ENCODE peak calls at places on chromosome 18, in seven cellular contexts. One of them, this sample, is unnamed.

GRCh38 chr18:48735070-48735676 is 196.3 kb downstream of the CTIF start:
- DNase-seq in HepG2: no peak
- DNase-seq in K562: no peak
- DNase-seq in SK-N-SH: no peak
- DNase-seq in H1: no peak
- DNase-seq in HCT116: no peak
- DNase-seq in GM12878: no peak
- DNase-seq in this sample: no peak

GRCh38 chr18:77101410-77102245 is 31.0 kb downstream of the MBP start:
- DNase-seq in HepG2: no peak
- DNase-seq in K562: no peak
- DNase-seq in SK-N-SH: peak
- DNase-seq in H1: peak
- DNase-seq in HCT116: peak
- DNase-seq in GM12878: peak
- DNase-seq in this sample: no peak

GRCh38 chr18:57425096-57425495 is 10.1 kb upstream of the ONECUT2 start:
- DNase-seq in HepG2: no peak
- DNase-seq in K562: no peak
- DNase-seq in SK-N-SH: no peak
- DNase-seq in H1: no peak
- DNase-seq in HCT116: no peak
- DNase-seq in GM12878: no peak
- DNase-seq in this sample: no peak

GRCh38 chr18:54323561-54323960 is 34.1 kb downstream of the STARD6 start:
- DNase-seq in HepG2: no peak
- DNase-seq in K562: no peak
- DNase-seq in SK-N-SH: no peak
- DNase-seq in H1: no peak
- DNase-seq in HCT116: no peak
- DNase-seq in GM12878: no peak
- DNase-seq in this sample: no peak

GRCh38 chr18:23365602-23366001 is 87.5 kb upstream of the RIOK3 start:
- DNase-seq in HepG2: no peak
- DNase-seq in K562: no peak
- DNase-seq in SK-N-SH: no peak
- DNase-seq in H1: no peak
- DNase-seq in HCT116: no peak
- DNase-seq in GM12878: no peak
- DNase-seq in this sample: no peak

GRCh38 chr18:11733031-11733430 is 44.0 kb downstream of the GNAL start:
- DNase-seq in HepG2: peak
- DNase-seq in K562: peak
- DNase-seq in SK-N-SH: peak
- DNase-seq in H1: peak
- DNase-seq in HCT116: peak
- DNase-seq in GM12878: no peak
- DNase-seq in this sample: peak

GRCh38 chr18:48547456-48548403 is 8.9 kb downstream of the CTIF start:
- DNase-seq in HepG2: no peak
- DNase-seq in K562: peak
- DNase-seq in SK-N-SH: no peak
- DNase-seq in H1: no peak
- DNase-seq in HCT116: no peak
- DNase-seq in GM12878: no peak
- DNase-seq in this sample: peak

GRCh38 chr18:51425889-51426288 is 228.4 kb upstream of the MEX3C start:
- DNase-seq in HepG2: no peak
- DNase-seq in K562: no peak
- DNase-seq in SK-N-SH: no peak
- DNase-seq in H1: no peak
- DNase-seq in HCT116: no peak
- DNase-seq in GM12878: no peak
- DNase-seq in this sample: no peak

GRCh38 chr18:76459687-76460350 is 35.2 kb downstream of the ZNF516 start:
- DNase-seq in HepG2: no peak
- DNase-seq in K562: no peak
- DNase-seq in SK-N-SH: no peak
- DNase-seq in H1: no peak
- DNase-seq in HCT116: peak
- DNase-seq in GM12878: no peak
- DNase-seq in this sample: no peak

GRCh38 chr18:47883771-47884413 is 46.6 kb downstream of the SMAD2 start:
- DNase-seq in HepG2: no peak
- DNase-seq in K562: no peak
- DNase-seq in SK-N-SH: no peak
- DNase-seq in H1: no peak
- DNase-seq in HCT116: no peak
- DNase-seq in GM12878: no peak
- DNase-seq in this sample: no peak

GRCh38 chr18:58202406-58202730 is 158.3 kb downstream of the NEDD4L start:
- DNase-seq in HepG2: no peak
- DNase-seq in K562: peak
- DNase-seq in SK-N-SH: peak
- DNase-seq in H1: no peak
- DNase-seq in HCT116: no peak
- DNase-seq in GM12878: no peak
- DNase-seq in this sample: peak

GRCh38 chr18:8341481-8342230 is 267.6 kb upstream of the RAB12 start:
- DNase-seq in HepG2: peak
- DNase-seq in K562: no peak
- DNase-seq in SK-N-SH: no peak
- DNase-seq in H1: no peak
- DNase-seq in HCT116: no peak
- DNase-seq in GM12878: no peak
- DNase-seq in this sample: no peak

GRCh38 chr18:58608216-58608615 is 20.7 kb downstream of the ALPK2 start:
- DNase-seq in HepG2: no peak
- DNase-seq in K562: no peak
- DNase-seq in SK-N-SH: no peak
- DNase-seq in H1: no peak
- DNase-seq in HCT116: no peak
- DNase-seq in GM12878: no peak
- DNase-seq in this sample: no peak

GRCh38 chr18:13235981-13236380 is 17.4 kb downstream of the LDLRAD4 start:
- DNase-seq in HepG2: no peak
- DNase-seq in K562: no peak
- DNase-seq in SK-N-SH: no peak
- DNase-seq in H1: no peak
- DNase-seq in HCT116: no peak
- DNase-seq in GM12878: no peak
- DNase-seq in this sample: no peak

GRCh38 chr18:79529296-79529695 is 133.6 kb downstream of the NFATC1 start:
- DNase-seq in HepG2: no peak
- DNase-seq in K562: no peak
- DNase-seq in SK-N-SH: no peak
- DNase-seq in H1: no peak
- DNase-seq in HCT116: no peak
- DNase-seq in GM12878: no peak
- DNase-seq in this sample: no peak

GRCh38 chr18:63161728-63162195 is 157.8 kb downstream of the BCL2 start:
- DNase-seq in HepG2: peak
- DNase-seq in K562: peak
- DNase-seq in SK-N-SH: no peak
- DNase-seq in H1: no peak
- DNase-seq in HCT116: no peak
- DNase-seq in GM12878: peak
- DNase-seq in this sample: no peak

GRCh38 chr18:39647627-39648502 is 2082.3 kb upstream of the CELF4 start:
- DNase-seq in HepG2: no peak
- DNase-seq in K562: no peak
- DNase-seq in SK-N-SH: no peak
- DNase-seq in H1: no peak
- DNase-seq in HCT116: peak
- DNase-seq in GM12878: no peak
- DNase-seq in this sample: no peak

GRCh38 chr18:5295981-5296705 is 617 bp upstream of the ZBTB14 start:
- DNase-seq in HepG2: peak
- DNase-seq in K562: peak
- DNase-seq in SK-N-SH: peak
- DNase-seq in H1: peak
- DNase-seq in HCT116: peak
- DNase-seq in GM12878: peak
- DNase-seq in this sample: peak

GRCh38 chr18:48106976-48107781 is 176.7 kb upstream of the SMAD2 start:
- DNase-seq in HepG2: no peak
- DNase-seq in K562: no peak
- DNase-seq in SK-N-SH: no peak
- DNase-seq in H1: no peak
- DNase-seq in HCT116: no peak
- DNase-seq in GM12878: no peak
- DNase-seq in this sample: no peak

GRCh38 chr18:78637442-78638402 is 341.9 kb upstream of the SALL3 start:
- DNase-seq in HepG2: no peak
- DNase-seq in K562: no peak
- DNase-seq in SK-N-SH: no peak
- DNase-seq in H1: no peak
- DNase-seq in HCT116: no peak
- DNase-seq in GM12878: no peak
- DNase-seq in this sample: no peak

GRCh38 chr18:30280861-30281470 is 761.6 kb downstream of the DSC3 start:
- DNase-seq in HepG2: peak
- DNase-seq in K562: peak
- DNase-seq in SK-N-SH: peak
- DNase-seq in H1: no peak
- DNase-seq in HCT116: peak
- DNase-seq in GM12878: no peak
- DNase-seq in this sample: no peak

GRCh38 chr18:52903858-52904257 is 563.9 kb downstream of the DCC start:
- DNase-seq in HepG2: peak
- DNase-seq in K562: peak
- DNase-seq in SK-N-SH: peak
- DNase-seq in H1: peak
- DNase-seq in HCT116: no peak
- DNase-seq in GM12878: no peak
- DNase-seq in this sample: peak
- TF ChIP-seq JUND in HepG2: no peak
- TF ChIP-seq JUND in K562: no peak
- TF ChIP-seq JUND in SK-N-SH: no peak
- TF ChIP-seq JUND in H1: no peak
- TF ChIP-seq JUND in HCT116: no peak
- TF ChIP-seq JUND in GM12878: no peak
- TF ChIP-seq JUND in this sample: no peak

GRCh38 chr18:36183987-36184386 is 3.3 kb upstream of the MOCOS start:
- DNase-seq in HepG2: no peak
- DNase-seq in K562: no peak
- DNase-seq in SK-N-SH: no peak
- DNase-seq in H1: no peak
- DNase-seq in HCT116: no peak
- DNase-seq in GM12878: no peak
- DNase-seq in this sample: no peak

GRCh38 chr18:36179562-36180334 is 7.5 kb upstream of the MOCOS start:
- DNase-seq in HepG2: no peak
- DNase-seq in K562: peak
- DNase-seq in SK-N-SH: no peak
- DNase-seq in H1: no peak
- DNase-seq in HCT116: no peak
- DNase-seq in GM12878: no peak
- DNase-seq in this sample: no peak

GRCh38 chr18:36177913-36178312 is 9.4 kb upstream of the MOCOS start:
- DNase-seq in HepG2: no peak
- DNase-seq in K562: no peak
- DNase-seq in SK-N-SH: no peak
- DNase-seq in H1: no peak
- DNase-seq in HCT116: no peak
- DNase-seq in GM12878: no peak
- DNase-seq in this sample: no peak

GRCh38 chr18:36181898-36182506 is 5.3 kb upstream of the MOCOS start:
- DNase-seq in HepG2: peak
- DNase-seq in K562: no peak
- DNase-seq in SK-N-SH: no peak
- DNase-seq in H1: no peak
- DNase-seq in HCT116: no peak
- DNase-seq in GM12878: no peak
- DNase-seq in this sample: no peak

DNA sequence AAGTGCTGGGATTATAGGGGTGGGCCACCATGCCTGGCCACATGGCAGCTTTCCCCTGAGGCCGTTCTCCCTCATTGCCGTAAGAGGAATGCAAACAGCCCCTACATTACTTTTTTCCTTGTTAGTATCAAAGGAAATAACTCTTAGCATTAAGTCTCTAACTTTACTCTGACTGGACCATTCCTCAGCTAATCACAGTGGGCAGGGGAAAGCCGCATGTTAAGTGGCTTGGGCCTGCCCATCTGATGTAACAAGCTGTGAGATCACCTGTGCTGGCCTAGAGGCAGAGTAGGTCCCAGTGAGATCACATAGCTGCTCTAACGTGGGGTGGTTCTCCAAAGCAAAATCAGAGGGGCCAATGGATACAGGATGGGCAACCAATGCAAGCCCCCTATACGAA is 5.9 kb upstream of the MOCOS start:
- DNase-seq in HepG2: peak
- DNase-seq in K562: no peak
- DNase-seq in SK-N-SH: no peak
- DNase-seq in H1: no peak
- DNase-seq in HCT116: no peak
- DNase-seq in GM12878: no peak
- DNase-seq in this sample: no peak
- TF ChIP-seq JUND in HepG2: no peak
- TF ChIP-seq JUND in K562: no peak
- TF ChIP-seq JUND in SK-N-SH: no peak
- TF ChIP-seq JUND in H1: no peak
- TF ChIP-seq JUND in HCT116: no peak
- TF ChIP-seq JUND in GM12878: no peak
- TF ChIP-seq JUND in this sample: no peak

GRCh38 chr18:74682998-74683311 is 85.3 kb downstream of the ZNF407 start:
- DNase-seq in HepG2: no peak
- DNase-seq in K562: no peak
- DNase-seq in SK-N-SH: peak
- DNase-seq in H1: no peak
- DNase-seq in HCT116: no peak
- DNase-seq in GM12878: no peak
- DNase-seq in this sample: no peak
- TF ChIP-seq JUND in HepG2: no peak
- TF ChIP-seq JUND in K562: no peak
- TF ChIP-seq JUND in SK-N-SH: peak
- TF ChIP-seq JUND in H1: no peak
- TF ChIP-seq JUND in HCT116: no peak
- TF ChIP-seq JUND in GM12878: no peak
- TF ChIP-seq JUND in this sample: no peak

GRCh38 chr18:37471619-37472018 is 94.0 kb downstream of the CELF4 start:
- DNase-seq in HepG2: no peak
- DNase-seq in K562: no peak
- DNase-seq in SK-N-SH: peak
- DNase-seq in H1: no peak
- DNase-seq in HCT116: no peak
- DNase-seq in GM12878: no peak
- DNase-seq in this sample: no peak

GRCh38 chr18:37476611-37477295 is 88.8 kb downstream of the CELF4 start:
- DNase-seq in HepG2: no peak
- DNase-seq in K562: no peak
- DNase-seq in SK-N-SH: no peak
- DNase-seq in H1: no peak
- DNase-seq in HCT116: no peak
- DNase-seq in GM12878: no peak
- DNase-seq in this sample: no peak

GRCh38 chr18:37481058-37481457 is 84.5 kb downstream of the CELF4 start:
- DNase-seq in HepG2: no peak
- DNase-seq in K562: no peak
- DNase-seq in SK-N-SH: no peak
- DNase-seq in H1: no peak
- DNase-seq in HCT116: no peak
- DNase-seq in GM12878: no peak
- DNase-seq in this sample: no peak

GRCh38 chr18:37470986-37471385 is 94.6 kb downstream of the CELF4 start:
- DNase-seq in HepG2: no peak
- DNase-seq in K562: no peak
- DNase-seq in SK-N-SH: no peak
- DNase-seq in H1: no peak
- DNase-seq in HCT116: no peak
- DNase-seq in GM12878: no peak
- DNase-seq in this sample: no peak

GRCh38 chr18:37476182-37476581 is 89.4 kb downstream of the CELF4 start:
- DNase-seq in HepG2: peak
- DNase-seq in K562: peak
- DNase-seq in SK-N-SH: peak
- DNase-seq in H1: peak
- DNase-seq in HCT116: peak
- DNase-seq in GM12878: no peak
- DNase-seq in this sample: no peak
- TF ChIP-seq JUND in HepG2: no peak
- TF ChIP-seq JUND in K562: no peak
- TF ChIP-seq JUND in SK-N-SH: no peak
- TF ChIP-seq JUND in H1: no peak
- TF ChIP-seq JUND in HCT116: no peak
- TF ChIP-seq JUND in GM12878: no peak
- TF ChIP-seq JUND in this sample: no peak

This sample was measured in T47D.